ENCODE peak calls at places on chromosome 4, in ten cellular contexts. R is stomach; B is hepatocyte; P is choroid plexus epithelial cell; A is stimulated activated CD4-positive, alpha-beta T cell treated with anti-CD3 and anti-CD28 coated beads, TNF-alpha, amount 100 ng/mL, for 48 hours; U is pancreas; S is activated CD4-positive, alpha-beta T cell treated with anti-CD3 and anti-CD28 coated beads, Interleukin-2, amount 50 U/mL, for 48 hours; G is effector memory CD4-positive, alpha-beta T cell; J is BE2C; D is amniotic stem cell. K is an unnamed sample.

GRCh38 chr4:38050560-38051350 is 90.6 kb downstream of the PTTG2 start:
- DNase-seq in R (no peak), B (no peak), P (peak), A (no peak), U (no peak), S (no peak), G (no peak), J (no peak), D (no peak), K (no peak)

GRCh38 chr4:83358410-83358809 is 23.8 kb upstream of the HPSE start:
- DNase-seq in R (no peak), B (peak), P (peak), A (no peak), U (no peak), S (no peak), G (no peak), J (no peak), D (peak), K (no peak)

GRCh38 chr4:108001540-108001939 is 11.9 kb downstream of the HADH start:
- DNase-seq in R (no peak), B (no peak), P (no peak), A (no peak), U (no peak), S (no peak), G (no peak), J (no peak), D (no peak), K (no peak)

GRCh38 chr4:186557486-186557885 is 2.1 kb upstream of the MTNR1A start:
- DNase-seq in R (no peak), B (no peak), P (peak), A (no peak), U (no peak), S (no peak), G (no peak), J (no peak), D (no peak), K (no peak)

GRCh38 chr4:11438647-11439046 is 10.0 kb upstream of the HS3ST1 start:
- DNase-seq in R (no peak), B (no peak), P (no peak), A (no peak), U (no peak), S (no peak), G (no peak), J (no peak), D (no peak), K (no peak)

GRCh38 chr4:168877779-168878491 is 132.1 kb downstream of the CBR4 start:
- DNase-seq in R (no peak), B (peak), P (no peak), A (peak), U (peak), S (peak), G (no peak), J (peak), D (no peak), K (peak)

GRCh38 chr4:159002950-159003349 is 99.9 kb upstream of the RAPGEF2 start:
- DNase-seq in R (no peak), B (no peak), P (peak), A (no peak), U (no peak), S (no peak), G (no peak), J (no peak), D (no peak), K (no peak)

GRCh38 chr4:89469930-89470375 is 162.4 kb upstream of the GPRIN3 start:
- DNase-seq in R (no peak), B (no peak), P (peak), A (no peak), U (no peak), S (no peak), G (no peak), J (no peak), D (peak), K (no peak)

GRCh38 chr4:86686741-86687140 is 92.6 kb downstream of the PTPN13 start:
- DNase-seq in R (no peak), B (no peak), P (no peak), A (no peak), U (no peak), S (no peak), G (no peak), J (no peak), D (no peak), K (no peak)

GRCh38 chr4:88660446-88661294 is 37.0 kb downstream of the NAP1L5 start:
- DNase-seq in R (no peak), B (no peak), P (peak), A (no peak), U (no peak), S (no peak), G (no peak), J (no peak), D (no peak), K (no peak)

GRCh38 chr4:27003602-27004238 is 143.1 kb downstream of the STIM2 start:
- DNase-seq in R (no peak), B (no peak), P (peak), A (no peak), U (no peak), S (peak), G (no peak), J (no peak), D (no peak), K (no peak)

GRCh38 chr4:167903291-167903721 is 189.0 kb upstream of the ANXA10 start:
- DNase-seq in R (no peak), B (no peak), P (peak), A (no peak), U (no peak), S (no peak), G (no peak), J (no peak), D (no peak), K (no peak)